ENCODE peak calls at places on chromosome 3, in six cellular contexts. D is dermis microvascular lymphatic vessel endothelial cell; T is activated CD8-positive, alpha-beta memory T cell treated with anti-CD3 and anti-CD28 coated beads, Interleukin-2, amount 50 U/mL, for 4 hours; R is iPS-NIHi11; X is stimulated activated CD4-positive, alpha-beta T cell treated with anti-CD3 and anti-CD28 coated beads, Interleukin-12 subunit alpha, Interleukin-12 subunit beta, amount 100 ng/mL, for 4 hours; S is HFFc6. H is an unnamed sample.

GRCh38 chr3:52444860-52445793 is at the start of gene SEMA3G:
- DNase-seq in D (peak; percentile 47), T (peak; percentile 61), R (peak; percentile 92), X (peak; percentile 71), S (no peak), H (peak; percentile 86)

GRCh38 chr3:74041068-74041675 is 416.4 kb upstream of the PDZRN3 start:
- DNase-seq in D (no peak), T (no peak), R (no peak), X (no peak), S (no peak), H (no peak)

GRCh38 chr3:152071924-152072323 is 196.8 kb upstream of the MBNL1 start:
- DNase-seq in D (peak; percentile 25), T (no peak), R (peak; percentile 29), X (no peak), S (peak; percentile 64), H (no peak)

GRCh38 chr3:191329654-191330308 is 545 bp downstream of the UTS2B start:
- DNase-seq in D (no peak), T (no peak), R (peak; percentile 64), X (peak; percentile 1), S (peak; percentile 38), H (no peak)

GRCh38 chr3:120908030-120908802 is at the start of gene STXBP5L:
- DNase-seq in D (peak; percentile 30), T (peak; percentile 28), R (peak; percentile 86), X (peak; percentile 38), S (peak; percentile 34), H (peak; percentile 82)

GRCh38 chr3:29683306-29683993 is 402.6 kb downstream of the RBMS3 start:
- DNase-seq in D (peak; percentile 21), T (no peak), R (no peak), X (no peak), S (peak; percentile 45), H (no peak)

GRCh38 chr3:49173116-49173791 is 1.9 kb downstream of the KLHDC8B start:
- DNase-seq in D (peak; percentile 30), T (no peak), R (peak; percentile 78), X (no peak), S (no peak), H (no peak)

GRCh38 chr3:167396075-167396474 is 16.0 kb upstream of the ZBBX start:
- DNase-seq in D (no peak), T (no peak), R (no peak), X (no peak), S (no peak), H (no peak)

GRCh38 chr3:13877911-13878710 is 1.8 kb downstream of the WNT7A start:
- DNase-seq in D (no peak), T (no peak), R (peak; percentile 61), X (no peak), S (no peak), H (peak; percentile 33)

GRCh38 chr3:150097588-150097890 is 126.8 kb upstream of the PFN2 start:
- DNase-seq in D (no peak), T (no peak), R (no peak), X (no peak), S (peak; percentile 43), H (no peak)

GRCh38 chr3:187571701-187572100 is 98.5 kb downstream of the SST start:
- DNase-seq in D (no peak), T (no peak), R (no peak), X (no peak), S (no peak), H (no peak)

GRCh38 chr3:16307832-16308531 is 43.0 kb downstream of the OXNAD1 start:
- DNase-seq in D (no peak), T (no peak), R (no peak), X (no peak), S (no peak), H (no peak)

GRCh38 chr3:118011910-118012309 is 1022.7 kb downstream of the IGSF11 start:
- DNase-seq in D (no peak), T (no peak), R (no peak), X (no peak), S (no peak), H (no peak)

GRCh38 chr3:111913163-111913763 is 54.2 kb downstream of the PHLDB2 start:
- DNase-seq in D (no peak), T (no peak), R (no peak), X (no peak), S (no peak), H (no peak)